ENCODE peak calls at places on chromosomes 2 and 18, in nine cellular contexts. F is Peyer's patch, O is PC-9, P is mammary epithelial cell, G is ovary, M is pancreas, J is lower lobe of right lung, S is bronchial epithelial cell, R is tibial nerve. V is an unnamed sample.

GRCh38 chr2:41937464-41937861 is 110.4 kb upstream of the PKDCC start:
- DNase-seq in F (no peak), O (no peak), P (no peak), G (no peak), M (no peak), J (no peak), S (no peak), R (no peak), V (no peak)

GRCh38 chr2:943821-944220 is 6.8 kb upstream of the SNTG2 start:
- DNase-seq in F (no peak), O (no peak), P (no peak), G (no peak), M (no peak), J (no peak), S (no peak), R (no peak), V (no peak)

GRCh38 chr2:17461087-17461475 is 57.2 kb downstream of the RAD51AP2 start:
- DNase-seq in F (no peak), O (no peak), P (no peak), G (no peak), M (no peak), J (no peak), S (no peak), R (no peak), V (no peak)

GRCh38 chr2:58313926-58314325 is 72.8 kb upstream of the FANCL start:
- DNase-seq in F (no peak), O (no peak), P (no peak), G (no peak), M (no peak), J (no peak), S (no peak), R (no peak), V (no peak)

GRCh38 chr2:165839610-165840009 is 45.6 kb upstream of the GALNT3 start:
- DNase-seq in F (no peak), O (no peak), P (peak), G (no peak), M (no peak), J (no peak), S (peak), R (no peak), V (no peak)

GRCh38 chr2:85390941-85391669 is 19.1 kb downstream of the CAPG start:
- DNase-seq in F (peak), O (no peak), P (no peak), G (peak), M (peak), J (peak), S (no peak), R (no peak), V (no peak)

GRCh38 chr2:96342085-96342484 is 6.5 kb downstream of the NCAPH start:
- DNase-seq in F (peak), O (peak), P (peak), G (no peak), M (no peak), J (no peak), S (peak), R (no peak), V (no peak)

GRCh38 chr2:8535821-8536685 is 145.8 kb upstream of the ID2 start:
- DNase-seq in F (peak), O (no peak), P (no peak), G (no peak), M (no peak), J (no peak), S (no peak), R (no peak), V (no peak)

GRCh38 chr2:13694673-13695072 is 937.8 kb upstream of the LRATD1 start:
- DNase-seq in F (no peak), O (no peak), P (no peak), G (no peak), M (no peak), J (no peak), S (no peak), R (no peak), V (no peak)

GRCh38 chr2:1640301-1641135 is 103.8 kb downstream of the PXDN start:
- DNase-seq in F (no peak), O (no peak), P (no peak), G (peak), M (no peak), J (no peak), S (no peak), R (no peak), V (no peak)

GRCh38 chr2:3132466-3132865 is 245.2 kb downstream of the EIPR1 start:
- DNase-seq in F (no peak), O (no peak), P (no peak), G (no peak), M (no peak), J (no peak), S (no peak), R (no peak), V (no peak)

GRCh38 chr18:944440-944839 is 39.8 kb downstream of the ADCYAP1 start:
- DNase-seq in F (no peak), O (peak), P (peak), G (no peak), M (no peak), J (no peak), S (peak), R (no peak), V (no peak)

GRCh38 chr2:171272039-171272438 is 111.3 kb upstream of the TLK1 start:
- DNase-seq in F (no peak), O (peak), P (peak), G (no peak), M (peak), J (peak), S (peak), R (no peak), V (peak)

GRCh38 chr2:25149646-25150045 is 18.7 kb downstream of the POMC start:
- DNase-seq in F (no peak), O (no peak), P (no peak), G (no peak), M (no peak), J (no peak), S (no peak), R (no peak), V (no peak)

GRCh38 chr2:123532126-123532525 is 493.0 kb upstream of the CNTNAP5 start:
- DNase-seq in F (no peak), O (no peak), P (no peak), G (no peak), M (no peak), J (no peak), S (no peak), R (no peak), V (no peak)

GRCh38 chr2:72116081-72116533 is 31.6 kb downstream of the CYP26B1 start:
- DNase-seq in F (no peak), O (no peak), P (no peak), G (no peak), M (no peak), J (no peak), S (peak), R (no peak), V (no peak)

GRCh38 chr2:40213071-40213470 is 238.8 kb downstream of the SLC8A1 start:
- DNase-seq in F (no peak), O (no peak), P (no peak), G (no peak), M (no peak), J (no peak), S (no peak), R (no peak), V (no peak)

GRCh38 chr18:51852661-51853060 is 487.3 kb upstream of the DCC start:
- DNase-seq in F (no peak), O (no peak), P (no peak), G (no peak), M (no peak), J (no peak), S (no peak), R (no peak), V (no peak)

GRCh38 chr2:44778221-44778654 is 163.3 kb upstream of the SIX3 start:
- DNase-seq in F (no peak), O (no peak), P (no peak), G (no peak), M (no peak), J (no peak), S (no peak), R (no peak), V (no peak)
- H3K4me3 ChIP-seq in F (peak), O (no peak), P (no peak), G (no peak), M (no peak), J (no peak), S (no peak), R (no peak), V (no peak)

DNA sequence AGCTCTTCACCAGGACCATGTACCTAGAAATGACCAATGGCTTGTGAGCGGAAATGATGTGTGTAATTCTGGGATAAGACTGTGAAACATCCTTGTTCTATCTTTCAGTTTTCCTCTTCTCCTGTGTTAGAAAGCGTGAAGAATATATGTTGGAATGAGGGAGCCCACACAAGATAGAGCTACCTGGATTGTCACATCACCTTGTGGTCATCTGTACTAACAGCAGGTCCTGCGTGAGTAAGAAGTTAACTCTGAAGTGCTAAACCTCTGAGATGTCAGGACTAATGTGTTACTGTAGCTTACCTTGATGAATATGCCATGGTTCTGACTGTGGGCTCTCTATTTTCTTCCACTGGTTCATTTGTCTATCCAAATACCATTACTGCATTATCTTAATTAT is 75.6 kb downstream of the FASTKD2 start:
- DNase-seq in F (no peak), O (no peak), P (no peak), G (no peak), M (no peak), J (no peak), S (no peak), R (no peak), V (no peak)
- TF ChIP-seq CTCF in F (no peak), O (no peak), P (peak), G (no peak), M (no peak), J (no peak), S (no peak), R (no peak), V (no peak)

GRCh38 chr2:23478087-23478932 is 93.3 kb downstream of the KLHL29 start:
- DNase-seq in F (no peak), O (no peak), P (no peak), G (no peak), M (no peak), J (no peak), S (no peak), R (no peak), V (no peak)
- H3K4me3 ChIP-seq in F (no peak), O (no peak), P (no peak), G (no peak), M (no peak), J (no peak), S (no peak), R (no peak), V (no peak)

GRCh38 chr2:174577967-174578589 is 19.5 kb downstream of the WIPF1 start:
- DNase-seq in F (no peak), O (no peak), P (peak), G (no peak), M (no peak), J (no peak), S (peak), R (no peak), V (no peak)
- TF ChIP-seq CTCF in F (peak), O (peak), P (peak), G (no peak), M (no peak), J (peak), S (peak), R (peak), V (peak)

DNA sequence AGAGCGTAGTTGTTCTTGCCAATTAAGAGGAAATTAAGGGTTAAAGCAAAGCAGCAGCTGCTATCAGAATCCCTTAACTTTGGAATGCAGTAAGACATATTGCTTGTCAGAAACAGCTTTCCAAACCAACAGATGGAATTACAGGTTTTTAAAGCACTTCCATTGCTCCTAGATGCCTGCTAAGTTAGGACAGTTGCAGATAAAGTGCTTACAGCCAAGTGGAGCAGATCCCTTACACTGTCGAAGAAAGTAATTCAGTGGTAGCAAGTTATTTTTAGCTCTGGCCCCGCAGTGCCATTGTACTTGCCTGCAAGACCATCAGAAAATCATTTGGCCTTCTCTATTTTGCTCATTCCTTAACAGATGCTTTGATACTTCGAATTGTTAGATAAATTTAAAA is 5.4 kb downstream of the PDK1 start:
- DNase-seq in F (no peak), O (no peak), P (no peak), G (no peak), M (no peak), J (no peak), S (no peak), R (no peak), V (no peak)
- H3K4me3 ChIP-seq in F (no peak), O (no peak), P (no peak), G (no peak), M (no peak), J (no peak), S (no peak), R (no peak), V (no peak)

GRCh38 chr2:36459725-36460137 is 104.2 kb downstream of the CRIM1 start:
- DNase-seq in F (peak), O (peak), P (peak), G (no peak), M (no peak), J (no peak), S (peak), R (no peak), V (no peak)
- TF ChIP-seq CTCF in F (no peak), O (peak), P (peak), G (no peak), M (peak), J (peak), S (peak), R (no peak), V (peak)

GRCh38 chr2:161414385-161415040 is 1.6 kb upstream of the TBR1 start:
- DNase-seq in F (no peak), O (no peak), P (peak), G (peak), M (peak), J (no peak), S (no peak), R (no peak), V (no peak)
- H3K4me3 ChIP-seq in F (peak), O (no peak), P (peak), G (peak), M (peak), J (peak), S (peak), R (peak), V (peak)

DNA sequence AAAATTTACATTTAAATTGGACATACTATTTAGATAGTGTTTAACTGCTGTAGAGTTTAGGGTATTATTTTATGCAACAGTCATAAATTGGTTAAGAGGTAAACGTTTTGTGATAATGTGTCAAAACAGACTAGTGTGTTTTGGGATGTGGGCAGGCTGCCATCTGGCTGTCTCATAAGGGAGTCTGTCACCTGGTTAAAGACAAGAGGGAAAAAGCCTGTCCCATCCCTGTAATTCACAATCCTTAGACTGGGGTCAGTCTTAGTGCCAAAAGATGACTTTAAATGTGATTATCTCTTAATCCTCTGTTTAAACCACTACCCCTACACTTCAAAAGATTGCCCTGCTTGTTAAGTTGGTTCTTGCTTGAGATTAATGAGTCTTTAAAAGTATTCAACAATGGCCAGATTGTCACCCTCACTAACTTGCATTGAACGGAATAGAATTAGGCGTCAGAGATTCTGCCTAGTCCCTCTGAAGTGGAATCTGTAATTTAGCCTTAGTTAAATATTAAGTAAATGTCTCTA is 59.2 kb downstream of the SGPP2 start:
- DNase-seq in F (no peak), O (no peak), P (no peak), G (no peak), M (no peak), J (no peak), S (peak), R (no peak), V (no peak)
- TF ChIP-seq CTCF in F (no peak), O (peak), P (no peak), G (no peak), M (no peak), J (no peak), S (peak), R (no peak), V (no peak)

V was measured in AG09309.